ENCODE peak calls at places on chromosomes 2 and 18, in five cellular contexts. B is fibroblast of pulmonary artery; D is NCI-H1105; E is stimulated activated naive CD4-positive, alpha-beta T cell treated with Interleukin-2 at 50 U/mL for 16 hours; W is A549. I is an unnamed sample.

GRCh38 chr2:191222507-191222906 is 22.7 kb upstream of the MYO1B start:
- DNase-seq in B (peak), D (no peak), E (no peak), W (no peak), I (no peak)

GRCh38 chr2:238838786-238839327 is 9.0 kb upstream of the TWIST2 start:
- DNase-seq in B (no peak), D (no peak), E (no peak), W (no peak), I (no peak)

GRCh38 chr2:153663371-153663770 is 184.8 kb upstream of the RPRM start:
- DNase-seq in B (no peak), D (no peak), E (no peak), W (no peak), I (no peak)

GRCh38 chr2:196368546-196369225 is 197.3 kb upstream of the STK17B start:
- DNase-seq in B (no peak), D (no peak), E (no peak), W (no peak), I (no peak)

GRCh38 chr2:218853766-218854165 is 5.8 kb upstream of the WNT6 start:
- DNase-seq in B (peak), D (no peak), E (no peak), W (no peak), I (no peak)

GRCh38 chr2:9627310-9627709 is 3.5 kb downstream of the YWHAQ start:
- DNase-seq in B (no peak), D (no peak), E (peak), W (no peak), I (no peak)

GRCh38 chr2:151060334-151060733 is 201.3 kb downstream of the RBM43 start:
- DNase-seq in B (no peak), D (no peak), E (no peak), W (no peak), I (no peak)

GRCh38 chr2:236823230-236823629 is 253.6 kb downstream of the ACKR3 start:
- DNase-seq in B (no peak), D (no peak), E (no peak), W (no peak), I (no peak)

GRCh38 chr18:159037-159652 is 788 bp downstream of the USP14 start:
- DNase-seq in B (peak), D (no peak), E (no peak), W (peak), I (peak)

GRCh38 chr18:79483971-79484491 is 88.3 kb downstream of the NFATC1 start:
- DNase-seq in B (no peak), D (no peak), E (no peak), W (no peak), I (no peak)

GRCh38 chr2:239269173-239269865 is 131.5 kb downstream of the HDAC4 start:
- DNase-seq in B (no peak), D (no peak), E (no peak), W (no peak), I (no peak)